ENCODE peak calls at places on chromosomes 4 and X, in ten cellular contexts. One of them, this sample, is unnamed.

GRCh38 chr4:124710253-124710849 is 2.2 kb downstream of the ANKRD50 start:
- DNase-seq in astrocyte: peak
- DNase-seq in AG04450: no peak
- DNase-seq in GM23338: no peak
- DNase-seq in MCF 10A: peak
- DNase-seq in fibroblast of mammary gland: no peak
- DNase-seq in CD8-positive, alpha-beta T cell: no peak
- DNase-seq in endodermal cell: peak
- DNase-seq in BJ: no peak
- DNase-seq in fibroblast of pulmonary artery: peak
- DNase-seq in this sample: no peak

GRCh38 chrX:113400193-113400704 is 559.6 kb upstream of the AMOT start:
- DNase-seq in BJ: no peak
- DNase-seq in endodermal cell: peak
- DNase-seq in fibroblast of mammary gland: no peak
- DNase-seq in astrocyte: peak
- DNase-seq in CD8-positive, alpha-beta T cell: no peak
- DNase-seq in GM23338: peak
- DNase-seq in fibroblast of pulmonary artery: peak
- DNase-seq in MCF 10A: peak
- DNase-seq in AG04450: no peak
- DNase-seq in this sample: no peak

GRCh38 chrX:8726031-8726652 is 5.8 kb downstream of the ANOS1 start:
- DNase-seq in MCF 10A: peak
- DNase-seq in CD8-positive, alpha-beta T cell: no peak
- DNase-seq in BJ: no peak
- DNase-seq in astrocyte: peak
- DNase-seq in fibroblast of pulmonary artery: no peak
- DNase-seq in fibroblast of mammary gland: peak
- DNase-seq in GM23338: peak
- DNase-seq in endodermal cell: peak
- DNase-seq in AG04450: no peak
- DNase-seq in this sample: no peak

GRCh38 chr4:187569871-187570270 is 425.7 kb upstream of the ZFP42 start:
- DNase-seq in fibroblast of mammary gland: no peak
- DNase-seq in GM23338: no peak
- DNase-seq in astrocyte: no peak
- DNase-seq in MCF 10A: no peak
- DNase-seq in CD8-positive, alpha-beta T cell: no peak
- DNase-seq in fibroblast of pulmonary artery: no peak
- DNase-seq in BJ: no peak
- DNase-seq in endodermal cell: no peak
- DNase-seq in AG04450: no peak
- DNase-seq in this sample: no peak

GRCh38 chrX:139298437-139298836 is 232.1 kb upstream of the F9 start:
- DNase-seq in fibroblast of pulmonary artery: no peak
- DNase-seq in MCF 10A: no peak
- DNase-seq in GM23338: no peak
- DNase-seq in endodermal cell: no peak
- DNase-seq in astrocyte: no peak
- DNase-seq in AG04450: no peak
- DNase-seq in fibroblast of mammary gland: no peak
- DNase-seq in BJ: no peak
- DNase-seq in CD8-positive, alpha-beta T cell: no peak
- DNase-seq in this sample: no peak

GRCh38 chrX:23883737-23884354 is 23.9 kb downstream of the APOO start:
- DNase-seq in BJ: peak
- DNase-seq in fibroblast of pulmonary artery: peak
- DNase-seq in CD8-positive, alpha-beta T cell: no peak
- DNase-seq in endodermal cell: peak
- DNase-seq in AG04450: no peak
- DNase-seq in GM23338: peak
- DNase-seq in astrocyte: peak
- DNase-seq in fibroblast of mammary gland: peak
- DNase-seq in MCF 10A: peak
- DNase-seq in this sample: no peak

GRCh38 chrX:109776432-109776831 is 43.4 kb upstream of the ACSL4 start:
- DNase-seq in GM23338: no peak
- DNase-seq in fibroblast of mammary gland: no peak
- DNase-seq in BJ: no peak
- DNase-seq in astrocyte: no peak
- DNase-seq in endodermal cell: no peak
- DNase-seq in fibroblast of pulmonary artery: no peak
- DNase-seq in AG04450: no peak
- DNase-seq in MCF 10A: no peak
- DNase-seq in CD8-positive, alpha-beta T cell: no peak
- DNase-seq in this sample: no peak

GRCh38 chr4:36172650-36173049 is 71.7 kb downstream of the ARAP2 start:
- DNase-seq in BJ: no peak
- DNase-seq in MCF 10A: no peak
- DNase-seq in fibroblast of mammary gland: no peak
- DNase-seq in CD8-positive, alpha-beta T cell: no peak
- DNase-seq in astrocyte: no peak
- DNase-seq in AG04450: no peak
- DNase-seq in GM23338: no peak
- DNase-seq in endodermal cell: no peak
- DNase-seq in fibroblast of pulmonary artery: no peak
- DNase-seq in this sample: no peak

GRCh38 chrX:154379569-154379951 is 465 bp downstream of the EMD start:
- DNase-seq in GM23338: no peak
- DNase-seq in astrocyte: no peak
- DNase-seq in CD8-positive, alpha-beta T cell: no peak
- DNase-seq in AG04450: no peak
- DNase-seq in MCF 10A: no peak
- DNase-seq in BJ: no peak
- DNase-seq in fibroblast of mammary gland: no peak
- DNase-seq in endodermal cell: no peak
- DNase-seq in fibroblast of pulmonary artery: no peak
- DNase-seq in this sample: no peak

GRCh38 chr4:87530868-87531267 is 1.7 kb upstream of the SPARCL1 start:
- DNase-seq in MCF 10A: peak
- DNase-seq in GM23338: peak
- DNase-seq in CD8-positive, alpha-beta T cell: no peak
- DNase-seq in AG04450: no peak
- DNase-seq in BJ: no peak
- DNase-seq in astrocyte: peak
- DNase-seq in fibroblast of pulmonary artery: peak
- DNase-seq in endodermal cell: no peak
- DNase-seq in fibroblast of mammary gland: peak
- DNase-seq in this sample: no peak

GRCh38 chr4:183600189-183600685 is 58.7 kb downstream of the RWDD4 start:
- DNase-seq in BJ: no peak
- DNase-seq in endodermal cell: peak
- DNase-seq in MCF 10A: peak
- DNase-seq in astrocyte: no peak
- DNase-seq in CD8-positive, alpha-beta T cell: no peak
- DNase-seq in GM23338: peak
- DNase-seq in fibroblast of pulmonary artery: peak
- DNase-seq in fibroblast of mammary gland: no peak
- DNase-seq in AG04450: no peak
- DNase-seq in this sample: no peak

GRCh38 chr4:7166286-7166685 is 26.1 kb upstream of the SORCS2 start:
- DNase-seq in fibroblast of pulmonary artery: no peak
- DNase-seq in endodermal cell: no peak
- DNase-seq in MCF 10A: no peak
- DNase-seq in GM23338: no peak
- DNase-seq in CD8-positive, alpha-beta T cell: no peak
- DNase-seq in AG04450: no peak
- DNase-seq in astrocyte: no peak
- DNase-seq in BJ: no peak
- DNase-seq in fibroblast of mammary gland: no peak
- DNase-seq in this sample: no peak

GRCh38 chrX:154542723-154543424 is 3.8 kb downstream of the G6PD start:
- DNase-seq in AG04450: no peak
- DNase-seq in CD8-positive, alpha-beta T cell: no peak
- DNase-seq in GM23338: no peak
- DNase-seq in MCF 10A: peak
- DNase-seq in fibroblast of pulmonary artery: no peak
- DNase-seq in astrocyte: no peak
- DNase-seq in endodermal cell: no peak
- DNase-seq in fibroblast of mammary gland: no peak
- DNase-seq in BJ: no peak
- DNase-seq in this sample: peak

DNA sequence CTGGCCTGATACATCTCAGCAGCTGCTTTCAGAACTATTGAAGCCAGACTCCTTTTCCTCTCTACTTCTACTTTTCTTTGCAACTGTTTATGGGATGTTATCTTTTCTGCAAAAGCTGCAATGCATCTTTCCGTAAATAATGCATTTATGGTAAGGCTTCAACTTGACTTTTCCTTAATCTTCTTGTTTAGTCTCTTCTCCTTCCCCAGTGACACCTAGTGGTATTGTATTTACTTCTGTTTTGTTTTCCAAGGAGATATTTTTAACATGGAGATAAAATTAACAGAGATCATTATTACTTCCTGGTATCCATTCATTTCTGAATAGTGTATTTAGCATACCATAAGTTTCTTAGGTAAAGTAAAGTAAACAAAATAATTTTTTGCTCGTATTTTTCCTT is 1548.8 kb downstream of the PCDH7 start:
- DNase-seq in GM23338: no peak
- DNase-seq in fibroblast of pulmonary artery: peak
- DNase-seq in endodermal cell: no peak
- DNase-seq in astrocyte: no peak
- DNase-seq in fibroblast of mammary gland: no peak
- DNase-seq in BJ: no peak
- DNase-seq in AG04450: no peak
- DNase-seq in CD8-positive, alpha-beta T cell: no peak
- DNase-seq in MCF 10A: peak
- DNase-seq in this sample: no peak
- TF ChIP-seq CTCF in GM23338: peak
- TF ChIP-seq CTCF in fibroblast of pulmonary artery: peak
- TF ChIP-seq CTCF in endodermal cell: peak
- TF ChIP-seq CTCF in astrocyte: no peak
- TF ChIP-seq CTCF in fibroblast of mammary gland: no peak
- TF ChIP-seq CTCF in BJ: no peak
- TF ChIP-seq CTCF in AG04450: no peak
- TF ChIP-seq CTCF in CD8-positive, alpha-beta T cell: no peak
- TF ChIP-seq CTCF in MCF 10A: no peak
- TF ChIP-seq CTCF in this sample: no peak

GRCh38 chr4:54439831-54440243 is 210.7 kb downstream of the PDGFRA start:
- DNase-seq in endodermal cell: no peak
- DNase-seq in MCF 10A: peak
- DNase-seq in BJ: no peak
- DNase-seq in GM23338: no peak
- DNase-seq in CD8-positive, alpha-beta T cell: no peak
- DNase-seq in AG04450: no peak
- DNase-seq in astrocyte: peak
- DNase-seq in fibroblast of pulmonary artery: peak
- DNase-seq in fibroblast of mammary gland: peak
- DNase-seq in this sample: peak

GRCh38 chr4:54446556-54446955 is 211.2 kb upstream of the KIT start:
- DNase-seq in astrocyte: peak
- DNase-seq in fibroblast of pulmonary artery: peak
- DNase-seq in BJ: no peak
- DNase-seq in fibroblast of mammary gland: no peak
- DNase-seq in endodermal cell: no peak
- DNase-seq in CD8-positive, alpha-beta T cell: no peak
- DNase-seq in AG04450: no peak
- DNase-seq in MCF 10A: no peak
- DNase-seq in GM23338: no peak
- DNase-seq in this sample: no peak

GRCh38 chr4:54440394-54441223 is 211.5 kb downstream of the PDGFRA start:
- DNase-seq in BJ: no peak
- DNase-seq in endodermal cell: peak
- DNase-seq in astrocyte: peak
- DNase-seq in MCF 10A: peak
- DNase-seq in CD8-positive, alpha-beta T cell: no peak
- DNase-seq in fibroblast of mammary gland: peak
- DNase-seq in GM23338: peak
- DNase-seq in fibroblast of pulmonary artery: peak
- DNase-seq in AG04450: no peak
- DNase-seq in this sample: no peak
- TF ChIP-seq CTCF in BJ: peak
- TF ChIP-seq CTCF in endodermal cell: peak
- TF ChIP-seq CTCF in astrocyte: peak
- TF ChIP-seq CTCF in MCF 10A: peak
- TF ChIP-seq CTCF in CD8-positive, alpha-beta T cell: no peak
- TF ChIP-seq CTCF in fibroblast of mammary gland: peak
- TF ChIP-seq CTCF in GM23338: peak
- TF ChIP-seq CTCF in fibroblast of pulmonary artery: peak
- TF ChIP-seq CTCF in AG04450: peak
- TF ChIP-seq CTCF in this sample: peak

DNA sequence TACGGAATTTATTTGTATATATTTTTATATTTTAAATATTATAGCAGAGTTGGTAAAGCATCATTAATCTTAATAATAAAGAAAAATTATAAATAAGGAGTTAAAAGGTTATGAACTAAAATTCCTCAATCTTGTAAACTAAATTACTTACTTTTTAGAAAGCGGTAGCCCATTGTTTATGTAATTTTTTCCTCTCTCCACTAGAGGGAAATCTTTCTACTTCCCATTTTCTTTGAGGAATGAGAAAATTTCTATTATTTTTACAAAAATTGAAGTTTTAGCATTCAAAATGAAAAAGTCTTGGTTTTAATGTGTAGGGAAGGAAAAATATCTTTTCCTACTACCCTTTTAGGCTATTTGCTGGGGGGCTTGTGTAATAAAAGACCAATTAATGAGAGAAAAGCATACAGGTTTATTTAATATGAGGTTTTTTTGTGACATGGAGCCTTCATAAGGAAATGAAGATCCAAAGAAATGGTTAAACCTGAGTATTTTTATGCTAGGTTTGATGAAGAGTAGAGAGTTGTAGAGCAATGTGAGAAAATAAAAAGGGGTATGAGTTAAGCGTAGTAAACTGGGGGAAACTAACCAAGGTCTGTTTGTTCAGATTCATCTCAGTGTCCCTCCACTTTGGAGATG is 68.7 kb upstream of the ADAD1 start:
- DNase-seq in GM23338: peak
- DNase-seq in fibroblast of pulmonary artery: peak
- DNase-seq in astrocyte: no peak
- DNase-seq in MCF 10A: peak
- DNase-seq in BJ: no peak
- DNase-seq in fibroblast of mammary gland: peak
- DNase-seq in AG04450: no peak
- DNase-seq in endodermal cell: no peak
- DNase-seq in CD8-positive, alpha-beta T cell: no peak
- DNase-seq in this sample: no peak
- TF ChIP-seq CTCF in GM23338: peak
- TF ChIP-seq CTCF in fibroblast of pulmonary artery: peak
- TF ChIP-seq CTCF in astrocyte: peak
- TF ChIP-seq CTCF in MCF 10A: peak
- TF ChIP-seq CTCF in BJ: peak
- TF ChIP-seq CTCF in fibroblast of mammary gland: peak
- TF ChIP-seq CTCF in AG04450: peak
- TF ChIP-seq CTCF in endodermal cell: peak
- TF ChIP-seq CTCF in CD8-positive, alpha-beta T cell: peak
- TF ChIP-seq CTCF in this sample: peak

DNA sequence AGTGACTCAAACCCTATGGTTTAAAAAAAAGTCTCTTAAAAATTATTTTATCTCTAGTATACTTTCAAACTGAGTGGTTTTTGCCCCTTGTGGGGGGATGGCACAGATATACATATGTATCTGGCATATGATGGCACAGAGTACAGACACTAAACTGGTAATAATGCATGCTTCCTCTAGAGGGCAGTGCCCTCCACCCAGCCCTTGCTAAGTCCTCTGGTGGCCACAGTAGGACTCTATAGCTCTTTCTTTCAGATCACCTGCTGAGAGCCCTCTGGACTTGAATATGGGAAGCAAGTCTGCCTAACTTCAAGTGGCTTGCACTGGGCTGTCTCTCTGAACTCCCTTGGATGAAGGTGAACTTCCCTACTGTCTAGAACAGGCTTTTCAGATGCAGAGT is 66.3 kb downstream of the TSPAN7 start:
- DNase-seq in CD8-positive, alpha-beta T cell: no peak
- DNase-seq in fibroblast of mammary gland: peak
- DNase-seq in astrocyte: no peak
- DNase-seq in MCF 10A: peak
- DNase-seq in fibroblast of pulmonary artery: peak
- DNase-seq in endodermal cell: peak
- DNase-seq in BJ: no peak
- DNase-seq in AG04450: no peak
- DNase-seq in GM23338: peak
- DNase-seq in this sample: no peak
- TF ChIP-seq CTCF in CD8-positive, alpha-beta T cell: no peak
- TF ChIP-seq CTCF in fibroblast of mammary gland: peak
- TF ChIP-seq CTCF in astrocyte: peak
- TF ChIP-seq CTCF in MCF 10A: peak
- TF ChIP-seq CTCF in fibroblast of pulmonary artery: peak
- TF ChIP-seq CTCF in endodermal cell: peak
- TF ChIP-seq CTCF in BJ: peak
- TF ChIP-seq CTCF in AG04450: peak
- TF ChIP-seq CTCF in GM23338: peak
- TF ChIP-seq CTCF in this sample: peak

This sample was measured in CD14-positive monocyte.